ENCODE peak calls at places on chromosome 6, in five cellular contexts. I is hypothalamus; A is GDM1; D is effector memory CD4-positive, alpha-beta T cell; W is GM04504. G is an unnamed sample.

GRCh38 chr6:10146723-10147451 is 268.0 kb downstream of the TFAP2A start:
- DNase-seq in W (no peak), D (no peak), I (peak), A (no peak), G (no peak)

GRCh38 chr6:157099912-157100593 is 223.3 kb downstream of the TMEM242 start:
- DNase-seq in A (no peak), D (peak), I (no peak), W (no peak), G (peak)

GRCh38 chr6:106253194-106253593 is 72.4 kb downstream of the ATG5 start:
- DNase-seq in W (peak), A (no peak), D (no peak), I (no peak), G (no peak)

GRCh38 chr6:165579151-165579550 is 83.9 kb downstream of the PDE10A start:
- DNase-seq in D (no peak), I (no peak), A (no peak), W (no peak), G (no peak)

GRCh38 chr6:38846844-38847243 is 131.7 kb downstream of the DNAH8 start:
- DNase-seq in A (no peak), I (no peak), D (no peak), W (no peak), G (no peak)

GRCh38 chr6:26501482-26501986 is 1.4 kb downstream of the BTN1A1 start:
- DNase-seq in W (no peak), D (peak), A (no peak), I (peak), G (peak)

GRCh38 chr6:2940851-2941250 is 30.5 kb downstream of the SERPINB6 start:
- DNase-seq in A (no peak), W (no peak), I (no peak), D (no peak), G (no peak)

GRCh38 chr6:96237656-96238347 is 222.0 kb downstream of the FUT9 start:
- DNase-seq in I (no peak), W (no peak), D (no peak), A (no peak), G (no peak)

GRCh38 chr6:158039178-158039557 is 57.5 kb downstream of the SYNJ2 start:
- DNase-seq in D (no peak), I (no peak), A (no peak), W (no peak), G (no peak)

GRCh38 chr6:163491901-163492300 is 77.4 kb downstream of the QKI start:
- DNase-seq in A (no peak), D (no peak), I (no peak), W (no peak), G (no peak)